ENCODE peak calls at places on chromosomes 1 and 21, in nine cellular contexts. Z, A, Y, B, S, M, U, C and E are unnamed samples.

GRCh38 chr1:93148001-93148400 is 32.2 kb downstream of the TMED5 start:
- DNase-seq in M (no peak), S (no peak), C (no peak), U (no peak), Z (no peak), A (no peak), B (no peak), Y (peak; percentile 46), E (no peak)

GRCh38 chr1:235411489-235412486 is 44.6 kb downstream of the TBCE start:
- DNase-seq in Y (no peak), A (no peak), C (no peak), Z (no peak), S (peak; percentile 28), B (no peak), M (no peak), U (no peak), E (no peak)

GRCh38 chr1:1058921-1059493 is 15.1 kb downstream of the RNF223 start:
- DNase-seq in M (no peak), S (no peak), A (no peak), Y (no peak), Z (no peak), B (no peak), C (no peak), U (no peak), E (no peak)

GRCh38 chr1:23651069-23651808 is 40.4 kb upstream of the RPL11 start:
- DNase-seq in Y (peak; percentile 28), B (no peak), A (no peak), M (no peak), U (peak; percentile 80), C (no peak), Z (no peak), S (peak; percentile 83), E (no peak)

GRCh38 chr1:165828103-165828558 is 717 bp downstream of the UCK2 start:
- DNase-seq in M (peak; percentile 47), Y (peak; percentile 30), S (peak; percentile 38), C (no peak), B (peak; percentile 70), Z (peak; percentile 77), A (peak; percentile 91), U (peak; percentile 24), E (peak; percentile 49)

GRCh38 chr1:178578541-178578940 is 65.6 kb downstream of the TEX35 start:
- DNase-seq in M (no peak), Z (no peak), C (no peak), U (no peak), A (no peak), S (no peak), Y (no peak), B (no peak), E (no peak)

GRCh38 chr1:100461222-100461621 is 76.7 kb upstream of the GPR88 start:
- DNase-seq in Y (no peak), M (no peak), U (peak; percentile 40), Z (no peak), B (no peak), C (no peak), S (no peak), A (no peak), E (no peak)

GRCh38 chr1:100400332-100400933 is 48.1 kb downstream of the CDC14A start:
- DNase-seq in U (peak; percentile 38), Y (no peak), Z (peak; percentile 70), A (no peak), S (no peak), B (no peak), C (no peak), M (no peak), E (peak; percentile 59)

GRCh38 chr1:113905435-113905861 is 322 bp downstream of the DCLRE1B start:
- DNase-seq in Y (no peak), M (peak; percentile 28), S (no peak), C (no peak), U (peak; percentile 40), B (peak; percentile 79), Z (peak; percentile 85), A (no peak), E (peak; percentile 68)

GRCh38 chr1:36094621-36095061 is 5.9 kb downstream of the ADPRS start:
- DNase-seq in C (no peak), S (peak; percentile 30), A (no peak), Z (peak; percentile 30), U (no peak), M (no peak), B (peak; percentile 31), Y (no peak), E (no peak)

GRCh38 chr1:90712931-90713618 is 4.0 kb downstream of the BARHL2 start:
- DNase-seq in Y (no peak), Z (no peak), C (no peak), B (no peak), U (no peak), M (no peak), S (no peak), A (no peak), E (no peak)

GRCh38 chr1:150283260-150283659 is 906 bp downstream of the CIART start:
- DNase-seq in U (no peak), S (no peak), A (no peak), M (no peak), Z (no peak), Y (no peak), B (no peak), C (no peak), E (no peak)

GRCh38 chr1:208086116-208086515 is 158.1 kb downstream of the PLXNA2 start:
- DNase-seq in S (no peak), Z (no peak), U (no peak), M (no peak), A (no peak), B (no peak), Y (peak; percentile 45), C (no peak), E (no peak)

DNA sequence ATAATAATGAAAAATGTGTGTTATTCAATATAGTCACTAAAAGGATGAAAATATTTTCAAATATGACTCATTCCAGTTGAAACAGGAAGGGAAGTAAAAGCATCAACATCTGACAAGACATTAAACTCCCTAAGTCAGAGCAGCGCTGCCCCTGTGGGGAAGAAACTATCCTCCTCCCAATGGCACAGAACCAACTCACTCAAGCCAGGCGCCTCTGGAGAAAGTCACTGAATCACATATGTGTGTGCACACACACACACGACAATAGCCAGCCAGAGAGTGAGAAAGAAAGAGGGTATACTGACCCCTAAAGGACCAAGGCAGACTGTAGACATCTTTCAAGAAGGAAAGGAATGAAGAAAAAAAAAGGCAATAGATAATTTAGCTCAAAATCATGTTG is 126.9 kb downstream of the SETD4 start:
- DNase-seq in M (no peak), C (no peak), S (peak; percentile 60), Y (peak; percentile 86), A (no peak), B (no peak), U (peak; percentile 72), Z (peak; percentile 84), E (no peak)
- TF ChIP-seq CTCF in M (peak; percentile 46), C (peak; percentile 49), S (no peak), Y (peak; percentile 44), A (no peak), B (no peak), U (peak; percentile 21), Z (no peak), E (no peak)

GRCh38 chr1:4689941-4690635 is 35.7 kb downstream of the AJAP1 start:
- DNase-seq in Y (no peak), Z (no peak), A (no peak), U (no peak), B (no peak), M (no peak), S (no peak), C (no peak), E (no peak)

GRCh38 chr1:4690951-4691675 is 36.7 kb downstream of the AJAP1 start:
- DNase-seq in Z (no peak), Y (no peak), M (no peak), U (no peak), B (no peak), A (no peak), S (peak; percentile 27), C (no peak), E (no peak)

GRCh38 chr1:4691766-4692405 is 37.5 kb downstream of the AJAP1 start:
- DNase-seq in Z (peak; percentile 44), B (no peak), Y (no peak), S (no peak), U (no peak), M (no peak), A (peak; percentile 81), C (no peak), E (no peak)

GRCh38 chr1:4687943-4688342 is 33.5 kb downstream of the AJAP1 start:
- DNase-seq in Y (no peak), U (no peak), M (no peak), Z (no peak), B (no peak), S (no peak), A (no peak), C (no peak), E (no peak)

DNA sequence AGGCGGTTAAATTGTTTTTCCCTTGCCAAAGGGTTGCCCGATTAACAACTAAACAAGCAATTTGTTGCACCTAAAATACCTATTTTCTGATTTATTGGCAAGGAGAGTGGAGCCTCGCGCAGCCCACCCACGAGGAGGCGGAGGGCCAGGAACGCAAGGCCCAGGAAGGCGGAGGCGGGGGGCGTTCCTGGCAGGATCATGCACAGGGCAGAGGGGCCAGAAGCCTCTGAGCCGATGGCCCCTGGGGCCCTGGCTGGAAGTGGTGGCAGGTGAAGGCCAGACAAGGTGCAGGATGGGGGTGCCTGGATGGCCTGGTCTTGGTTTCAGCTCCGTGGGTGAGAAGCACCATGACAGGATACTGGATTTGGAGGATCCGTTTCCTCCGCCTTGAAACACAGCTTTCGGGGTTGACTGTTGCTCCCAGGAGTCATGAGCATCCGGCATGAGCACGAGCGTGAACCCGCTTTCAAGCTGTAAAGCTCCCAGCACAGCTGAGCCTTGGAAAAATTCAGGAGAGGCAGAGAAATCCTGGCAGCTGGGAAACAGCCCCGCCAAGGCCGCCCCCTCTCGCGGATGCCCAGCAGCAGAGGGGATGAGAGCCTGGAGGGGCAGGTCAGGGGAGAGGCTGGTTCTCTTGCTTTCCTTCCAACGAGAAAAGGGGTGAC is 35.0 kb downstream of the AJAP1 start:
- DNase-seq in C (no peak), M (no peak), Y (no peak), S (no peak), Z (no peak), A (no peak), B (no peak), U (no peak), E (no peak)
- H3K9me3 ChIP-seq in C (peaks cover 94% of the 10 kb centered on the region), M (no peaks in the 10 kb centered on the region), Y (peaks cover 71% of the 10 kb centered on the region), S (no peaks in the 10 kb centered on the region), Z (no peaks in the 10 kb centered on the region), A (no peaks in the 10 kb centered on the region), B (no peaks in the 10 kb centered on the region), U (no peaks in the 10 kb centered on the region), E (no peaks in the 10 kb centered on the region)

GRCh38 chr21:16910435-16911165 is 602.2 kb upstream of the CXADR start:
- DNase-seq in M (no peak), A (no peak), C (no peak), Z (no peak), B (no peak), S (no peak), U (no peak), Y (no peak), E (no peak)
- H3K27ac ChIP-seq in M (no peak overlapping the region), A (no peak overlapping the region), C (no peak overlapping the region), Z (no peak overlapping the region), B (no peak overlapping the region), S (no peak overlapping the region), U (no peak overlapping the region), Y (no peak overlapping the region), E (no peak overlapping the region)

DNA sequence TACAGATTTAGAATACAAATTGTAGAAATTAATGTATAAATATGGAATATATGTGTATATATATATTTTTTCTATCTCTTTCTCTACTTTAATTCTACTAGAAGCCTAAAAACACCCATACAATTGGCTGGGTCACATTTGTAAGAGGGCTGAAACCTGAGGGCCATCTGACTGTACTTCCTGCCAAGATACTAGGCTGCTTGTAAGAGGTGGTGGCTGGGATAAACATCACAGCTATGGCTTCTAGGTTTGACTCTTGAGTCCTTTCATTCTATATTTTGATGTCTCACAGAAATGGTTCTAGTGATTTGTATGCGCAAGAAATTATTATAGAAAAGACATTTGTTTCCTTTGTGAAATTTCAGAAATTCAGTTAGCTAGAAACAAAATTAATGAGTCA is 1155.2 kb upstream of the B3GALT2 start:
- DNase-seq in Z (no peak), M (no peak), S (no peak), B (no peak), U (no peak), Y (peak; percentile 4), C (no peak), A (no peak), E (no peak)
- TF ChIP-seq CTCF in Z (no peak), M (no peak), S (no peak), B (no peak), U (no peak), Y (no peak), C (no peak), A (no peak), E (no peak)